ENCODE peak calls at places on chromosomes 2 and 18, in six cellular contexts. A is sigmoid colon, I is ovary, Q is stomach, T is HepG2, Z is transverse colon. E is an unnamed sample.

GRCh38 chr18:56522826-56523225 is 115.6 kb downstream of the TXNL1 start:
- DNase-seq in A (no peak), I (no peak), Q (no peak), T (no peak), Z (no peak), E (no peak)

GRCh38 chr2:183991973-183992372 is 606.4 kb upstream of the ZNF804A start:
- DNase-seq in A (no peak), I (no peak), Q (no peak), T (no peak), Z (no peak), E (no peak)

GRCh38 chr2:3043726-3044125 is 333.9 kb downstream of the EIPR1 start:
- DNase-seq in A (no peak), I (no peak), Q (no peak), T (no peak), Z (no peak), E (no peak)

GRCh38 chr2:179107737-179108136 is 57.8 kb upstream of the CCDC141 start:
- DNase-seq in A (no peak), I (no peak), Q (no peak), T (peak; percentile 22), Z (no peak), E (no peak)

GRCh38 chr18:55458456-55459238 is 129.3 kb downstream of the TCF4 start:
- DNase-seq in A (no peak), I (no peak), Q (no peak), T (no peak), Z (no peak), E (no peak)

GRCh38 chr2:10305715-10306114 is 3.0 kb downstream of the HPCAL1 start:
- DNase-seq in A (no peak), I (no peak), Q (peak; percentile 44), T (peak; percentile 60), Z (peak; percentile 21), E (no peak)

GRCh38 chr2:134029478-134029877 is 224.4 kb upstream of the MGAT5 start:
- DNase-seq in A (no peak), I (no peak), Q (no peak), T (no peak), Z (no peak), E (no peak)

GRCh38 chr2:237660381-237660900 is 33.1 kb downstream of the LRRFIP1 start:
- DNase-seq in A (no peak), I (no peak), Q (peak; percentile 45), T (no peak), Z (no peak), E (no peak)

GRCh38 chr2:32562906-32563305 is 64.9 kb upstream of the TTC27 start:
- DNase-seq in A (no peak), I (no peak), Q (no peak), T (no peak), Z (no peak), E (no peak)

GRCh38 chr2:73981081-73981968 is 3.4 kb upstream of the TET3 start:
- DNase-seq in A (peak; percentile 68), I (peak; percentile 48), Q (peak; percentile 52), T (peak; percentile 25), Z (peak; percentile 56), E (no peak)

GRCh38 chr2:166934817-166935216 is 46.5 kb downstream of the XIRP2 start:
- DNase-seq in A (no peak), I (no peak), Q (no peak), T (no peak), Z (no peak), E (no peak)

GRCh38 chr18:986552-986951 is 81.9 kb downstream of the ADCYAP1 start:
- DNase-seq in A (no peak), I (no peak), Q (no peak), T (no peak), Z (no peak), E (no peak)

GRCh38 chr2:42132066-42132965 is 36.8 kb upstream of the EML4 start:
- DNase-seq in A (no peak), I (no peak), Q (no peak), T (no peak), Z (no peak), E (no peak)

GRCh38 chr2:83594841-83595720 is 864.0 kb downstream of the SUCLG1 start:
- DNase-seq in A (no peak), I (no peak), Q (no peak), T (no peak), Z (no peak), E (no peak)

GRCh38 chr2:236167297-236168109 is 683 bp downstream of the GBX2 start:
- DNase-seq in A (no peak), I (no peak), Q (no peak), T (no peak), Z (no peak), E (no peak)

GRCh38 chr2:96967436-96967835 is 18.9 kb downstream of the FAM178B start:
- DNase-seq in A (peak; percentile 32), I (no peak), Q (no peak), T (no peak), Z (no peak), E (no peak)

GRCh38 chr18:59820663-59821062 is 79.1 kb upstream of the PMAIP1 start:
- DNase-seq in A (no peak), I (no peak), Q (no peak), T (no peak), Z (no peak), E (no peak)

GRCh38 chr18:11219571-11219970 is 70.2 kb upstream of the PIEZO2 start:
- DNase-seq in A (no peak), I (no peak), Q (no peak), T (no peak), Z (no peak), E (no peak)

GRCh38 chr2:119367472-119368099 is 809 bp downstream of the DBI start:
- DNase-seq in A (peak; percentile 75), I (peak; percentile 57), Q (peak; percentile 67), T (peak; percentile 73), Z (peak; percentile 79), E (no peak)

GRCh38 chr2:161028581-161028980 is 131.6 kb upstream of the TANK start:
- DNase-seq in A (no peak), I (no peak), Q (no peak), T (no peak), Z (no peak), E (no peak)

GRCh38 chr2:45743531-45744391 is 92.3 kb downstream of the PRKCE start:
- DNase-seq in A (peak; percentile 84), I (no peak), Q (no peak), T (no peak), Z (peak; percentile 25), E (peak; percentile 52)

GRCh38 chr18:6781846-6782245 is 52.3 kb downstream of the ARHGAP28 start:
- DNase-seq in A (no peak), I (no peak), Q (no peak), T (no peak), Z (no peak), E (no peak)

GRCh38 chr2:2793514-2793913 is 462.4 kb upstream of the MYT1L start:
- DNase-seq in A (no peak), I (no peak), Q (no peak), T (no peak), Z (no peak), E (no peak)

GRCh38 chr18:22046473-22046872 is 122.9 kb upstream of the GATA6 start:
- DNase-seq in A (no peak), I (no peak), Q (no peak), T (no peak), Z (no peak), E (no peak)
- H3K4me1 ChIP-seq in A (no peaks in the 10 kb centered on the region), I (no peaks in the 10 kb centered on the region), Q (peaks cover 47% of the 10 kb centered on the region), T (peaks cover 49% of the 10 kb centered on the region), Z (peaks cover 42% of the 10 kb centered on the region), E (no peaks in the 10 kb centered on the region)

GRCh38 chr18:2672872-2673271 is 17.3 kb downstream of the SMCHD1 start:
- DNase-seq in A (no peak), I (no peak), Q (no peak), T (no peak), Z (no peak), E (no peak)
- H3K36me3 ChIP-seq in A (peaks cover 41% of the 10 kb centered on the region), I (no peaks in the 10 kb centered on the region), Q (peaks cover 25% of the 10 kb centered on the region), T (peaks cover 94% of the 10 kb centered on the region), Z (no peaks in the 10 kb centered on the region), E (peaks cover 88% of the 10 kb centered on the region)

GRCh38 chr2:105853354-105854088 is 108.8 kb downstream of the NCK2 start:
- DNase-seq in A (no peak), I (no peak), Q (no peak), T (no peak), Z (no peak), E (no peak)
- TF ChIP-seq EP300 in A (no peak), I (no peak), Q (no peak), T (no peak), Z (no peak), E (no peak)

GRCh38 chr2:61759718-61760117 is 94.1 kb downstream of the FAM161A start:
- DNase-seq in A (no peak), I (no peak), Q (no peak), T (no peak), Z (no peak), E (no peak)
- H3K4me1 ChIP-seq in A (no peaks in the 10 kb centered on the region), I (no peaks in the 10 kb centered on the region), Q (no peaks in the 10 kb centered on the region), T (peaks cover 5% of the 10 kb centered on the region), Z (peaks cover 6% of the 10 kb centered on the region), E (peaks cover 13% of the 10 kb centered on the region)

GRCh38 chr2:241490444-241490760 is 18.0 kb downstream of the STK25 start:
- DNase-seq in A (no peak), I (no peak), Q (no peak), T (no peak), Z (no peak), E (no peak)
- H3K36me3 ChIP-seq in A (peaks cover 22% of the 10 kb centered on the region), I (no peaks in the 10 kb centered on the region), Q (peaks cover 40% of the 10 kb centered on the region), T (peaks cover 31% of the 10 kb centered on the region), Z (no peaks in the 10 kb centered on the region), E (peaks cover 67% of the 10 kb centered on the region)

GRCh38 chr2:233117811-233118480 is 57.8 kb downstream of the INPP5D start:
- DNase-seq in A (peak; percentile 42), I (no peak), Q (no peak), T (no peak), Z (no peak), E (no peak)

GRCh38 chr2:233120459-233120858 is 60.3 kb downstream of the INPP5D start:
- DNase-seq in A (peak; percentile 12), I (no peak), Q (no peak), T (no peak), Z (no peak), E (no peak)

GRCh38 chr2:233118601-233119000 is 58.5 kb downstream of the INPP5D start:
- DNase-seq in A (peak; percentile 52), I (no peak), Q (no peak), T (no peak), Z (no peak), E (no peak)

GRCh38 chr2:233119806-233120205 is 59.7 kb downstream of the INPP5D start:
- DNase-seq in A (no peak), I (no peak), Q (no peak), T (no peak), Z (no peak), E (no peak)

DNA sequence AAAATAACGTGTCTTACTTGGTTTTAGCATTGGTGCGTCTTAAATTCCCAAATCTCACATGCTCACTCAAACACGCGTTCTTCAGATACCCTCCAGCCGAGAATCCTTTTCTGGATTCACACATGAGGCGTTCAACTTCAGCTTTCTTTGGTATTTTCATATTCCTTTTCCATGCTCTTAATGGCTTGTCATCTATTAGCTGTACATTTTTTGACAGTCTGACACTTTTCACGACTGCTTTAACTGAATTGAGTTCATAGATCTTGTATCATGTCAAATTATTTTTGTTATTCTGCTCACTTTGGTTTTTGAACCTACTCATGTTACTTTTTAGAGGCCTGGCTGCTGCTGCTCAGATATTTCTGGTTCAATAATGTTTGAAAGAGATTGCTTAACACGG is 59.0 kb downstream of the INPP5D start:
- DNase-seq in A (peak; percentile 2), I (no peak), Q (no peak), T (no peak), Z (no peak), E (no peak)
- TF ChIP-seq EP300 in A (no peak), I (no peak), Q (no peak), T (no peak), Z (no peak), E (no peak)